ENCODE peak calls at places on chromosomes 13 and 19, in eight cellular contexts. X is transverse colon, K is neural progenitor cell, C is A673, Y is uterus, S is psoas muscle, J is testis, P is fibroblast of pulmonary artery. U is an unnamed sample.

GRCh38 chr19:794989-795658 is 2.1 kb upstream of the PTBP1 start:
- DNase-seq in C (no peak), X (no peak), Y (no peak), P (no peak), J (no peak), S (peak; percentile 60), K (no peak), U (no peak)

GRCh38 chr19:19997656-19998268 is 41.5 kb downstream of the ZNF682 start:
- DNase-seq in P (no peak), Y (peak; percentile 15), C (peak; percentile 3), J (peak; percentile 50), S (peak; percentile 14), X (peak; percentile 24), K (peak; percentile 16), U (no peak)

GRCh38 chr13:84570831-84571230 is 688.6 kb upstream of the SLITRK1 start:
- DNase-seq in K (no peak), X (no peak), J (no peak), C (no peak), P (no peak), S (no peak), Y (no peak), U (no peak)

GRCh38 chr13:67296511-67296910 is 66.4 kb upstream of the PCDH9 start:
- DNase-seq in C (no peak), K (no peak), Y (no peak), P (no peak), X (no peak), S (no peak), J (no peak), U (no peak)

GRCh38 chr13:79678100-79678499 is 197.1 kb downstream of the NDFIP2 start:
- DNase-seq in S (no peak), C (no peak), K (no peak), J (no peak), P (peak; percentile 14), Y (no peak), X (no peak), U (no peak)

GRCh38 chr19:48348039-48348438 is 15.7 kb downstream of the TMEM143 start:
- DNase-seq in P (no peak), K (no peak), Y (no peak), C (no peak), J (peak; percentile 84), S (no peak), X (no peak), U (peak; percentile 19)

GRCh38 chr19:46133101-46133627 is 8.7 kb upstream of the IGFL3 start:
- DNase-seq in C (peak; percentile 92), Y (peak; percentile 65), K (peak; percentile 83), S (no peak), X (no peak), P (peak; percentile 98), J (peak; percentile 67), U (peak; percentile 72)

GRCh38 chr19:1608414-1609391 is 3.4 kb upstream of the UQCR11 start:
- DNase-seq in K (no peak), C (no peak), P (no peak), S (no peak), Y (no peak), X (no peak), J (no peak), U (no peak)

GRCh38 chr13:57624565-57625435 is 6.7 kb upstream of the PCDH17 start:
- DNase-seq in C (peak; percentile 87), K (peak; percentile 86), Y (no peak), J (peak; percentile 64), S (no peak), P (peak; percentile 76), X (peak; percentile 8), U (peak; percentile 42)

GRCh38 chr13:107881362-107881761 is 334.0 kb downstream of the LIG4 start:
- DNase-seq in S (no peak), X (no peak), Y (no peak), C (no peak), J (no peak), K (no peak), P (peak; percentile 13), U (peak; percentile 38)

GRCh38 chr13:24854311-24854710 is 90.3 kb downstream of the RNF17 start:
- DNase-seq in K (no peak), P (peak; percentile 2), X (no peak), J (no peak), S (no peak), Y (no peak), C (no peak), U (no peak)

GRCh38 chr19:35000647-35001501 is 751 bp downstream of the GRAMD1A start:
- DNase-seq in J (no peak), X (peak; percentile 53), C (peak; percentile 38), K (peak; percentile 43), S (no peak), P (peak; percentile 50), Y (no peak), U (peak; percentile 45)

GRCh38 chr13:95354156-95354555 is 52.9 kb upstream of the ABCC4 start:
- DNase-seq in J (no peak), S (no peak), X (no peak), P (no peak), C (no peak), K (no peak), Y (no peak), U (no peak)

GRCh38 chr19:19539738-19540703 is 2.0 kb downstream of the CILP2 start:
- DNase-seq in S (peak; percentile 67), J (peak; percentile 91), Y (peak; percentile 33), C (peak; percentile 74), P (peak; percentile 61), K (peak; percentile 59), X (peak; percentile 72), U (peak; percentile 67)

GRCh38 chr19:55675661-55676354 is 782 bp downstream of the EPN1 start:
- DNase-seq in Y (no peak), X (no peak), K (no peak), J (no peak), S (no peak), C (no peak), P (no peak), U (peak; percentile 13)

GRCh38 chr13:33744589-33745369 is 73.2 kb upstream of the RFC3 start:
- DNase-seq in C (peak; percentile 20), J (peak; percentile 50), K (no peak), Y (no peak), P (peak; percentile 14), X (no peak), S (no peak), U (no peak)

DNA sequence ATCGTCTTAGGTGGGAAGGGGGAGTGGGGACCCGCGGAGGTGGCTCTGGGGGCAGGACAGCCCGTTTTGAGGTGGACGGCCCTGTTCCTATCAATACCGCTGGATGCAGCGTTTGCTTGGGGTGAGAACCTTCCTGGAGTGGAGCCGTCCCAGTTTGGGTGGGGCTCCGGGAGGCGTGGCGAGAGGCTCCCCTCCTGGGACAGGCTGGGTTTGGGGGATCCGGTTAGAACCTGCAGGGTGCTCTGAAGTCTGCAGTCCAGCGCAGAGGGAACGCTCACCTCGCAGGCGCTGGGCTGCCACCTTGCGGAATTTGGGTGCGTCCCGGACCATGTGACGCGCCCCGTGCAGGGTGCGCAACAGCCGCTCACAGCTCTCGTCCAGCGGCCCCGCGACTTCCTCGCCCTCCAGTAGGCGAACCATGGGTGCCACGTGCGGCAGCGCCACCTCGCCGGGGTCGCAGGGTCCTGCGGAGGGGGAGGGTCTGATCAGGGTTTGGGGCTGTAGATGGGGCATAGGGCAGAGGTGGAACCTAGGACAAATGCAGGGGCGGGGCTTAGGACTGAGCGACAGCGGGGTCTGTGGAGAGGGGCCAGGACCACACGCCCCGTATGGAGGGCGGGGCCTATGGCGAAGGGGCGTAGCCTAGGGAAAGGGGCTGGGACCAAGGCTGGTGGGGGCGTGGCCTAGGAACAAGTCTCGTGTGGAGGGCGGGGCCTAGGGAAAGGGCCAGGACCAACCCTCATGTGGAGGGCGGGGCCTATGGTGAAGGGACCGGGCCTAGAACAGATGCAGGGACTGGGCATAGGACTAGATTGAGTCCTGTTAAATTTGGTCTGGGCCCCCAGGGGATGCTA is 13.8 kb downstream of the SH2D3A start:
- DNase-seq in C (peak; percentile 96), P (peak; percentile 72), Y (peak; percentile 84), X (peak; percentile 95), S (peak; percentile 87), J (peak; percentile 86), K (peak; percentile 97), U (peak; percentile 67)
- TF ChIP-seq CTCF in C (peak; percentile 62), P (peak; percentile 29), Y (peak; percentile 67), X (peak; percentile 64), S (peak; percentile 38), J (peak; percentile 36), K (peak; percentile 58), U (peak; percentile 32)

GRCh38 chr19:7928334-7928706 is 2.4 kb upstream of the CTXN1 start:
- DNase-seq in P (no peak), J (no peak), C (no peak), Y (peak; percentile 66), K (no peak), S (peak; percentile 20), X (no peak), U (no peak)
- H3K4me3 ChIP-seq in P (no peak overlapping the region), J (no peak overlapping the region), C (no peak overlapping the region), Y (peak overlapping the region; percentile 17), K (no peak overlapping the region), S (no peak overlapping the region), X (no peak overlapping the region), U (peak overlapping the region; percentile 10)

GRCh38 chr19:41893899-41894298 is 10.9 kb downstream of the ARHGEF1 start:
- DNase-seq in C (no peak), K (peak; percentile 38), Y (no peak), J (no peak), S (no peak), X (no peak), P (no peak), U (no peak)
- TF ChIP-seq CTCF in C (no peak), K (peak; percentile 22), Y (no peak), J (no peak), S (no peak), X (no peak), P (peak; percentile 6), U (peak; percentile 11)

GRCh38 chr19:15529774-15530372 is 21.5 kb downstream of the CYP4F22 start:
- DNase-seq in J (no peak), X (no peak), C (no peak), Y (no peak), P (no peak), S (no peak), K (no peak), U (no peak)

GRCh38 chr19:15527705-15528104 is 19.4 kb downstream of the CYP4F22 start:
- DNase-seq in J (no peak), S (no peak), Y (no peak), X (no peak), K (no peak), P (no peak), C (no peak), U (no peak)

GRCh38 chr19:15536350-15536749 is 28.0 kb downstream of the CYP4F22 start:
- DNase-seq in P (no peak), C (no peak), K (no peak), Y (no peak), S (no peak), J (no peak), X (no peak), U (no peak)

GRCh38 chr19:15534957-15535864 is 26.9 kb downstream of the CYP4F22 start:
- DNase-seq in Y (no peak), K (no peak), X (no peak), J (no peak), S (no peak), C (no peak), P (no peak), U (no peak)

DNA sequence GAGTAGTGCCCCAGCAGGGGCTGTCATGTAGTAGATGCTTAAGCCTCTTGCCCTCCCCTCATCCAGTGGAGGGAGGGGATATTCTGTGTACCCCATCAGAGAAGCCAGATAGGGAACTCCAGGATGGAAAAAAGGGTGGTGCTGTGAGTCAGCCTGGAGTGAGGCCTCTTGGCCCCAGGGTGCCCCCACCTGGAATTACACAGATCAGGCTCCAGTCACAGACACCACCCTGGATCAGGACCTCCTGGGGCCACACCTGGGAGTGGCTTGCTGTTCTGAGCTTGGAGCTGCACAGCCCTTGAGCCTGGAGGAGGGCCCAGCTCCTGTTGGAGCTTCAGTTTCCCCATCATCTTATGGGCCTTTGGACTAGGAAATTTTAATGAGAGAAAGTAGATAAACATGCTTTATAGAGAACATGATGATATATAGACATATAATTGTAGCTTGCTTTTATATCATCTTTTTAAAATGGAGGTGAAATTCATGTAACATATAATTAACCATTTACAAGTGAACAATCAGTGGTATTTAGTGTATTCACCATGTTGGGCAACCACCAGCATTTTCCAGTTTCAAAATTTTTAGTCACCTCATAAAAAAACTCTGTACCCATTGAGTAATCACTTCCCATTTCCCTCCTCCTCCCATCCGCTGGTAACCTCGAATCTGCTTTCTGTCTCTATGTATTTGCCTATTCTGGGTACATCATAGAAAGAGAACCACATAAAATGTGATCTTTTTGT is 24.6 kb downstream of the CYP4F22 start:
- DNase-seq in X (no peak), K (no peak), Y (no peak), P (peak; percentile 8), C (no peak), J (no peak), S (no peak), U (peak; percentile 23)
- H3K4me3 ChIP-seq in X (no peak overlapping the region), K (no peak overlapping the region), Y (no peak overlapping the region), P (no peak overlapping the region), C (no peak overlapping the region), J (no peak overlapping the region), S (no peak overlapping the region), U (no peak overlapping the region)